ENCODE peak calls at places on chromosomes 11 and 22, in four cellular contexts. One of them, this sample, is unnamed.

GRCh38 chr22:19756288-19757128 is 4.1 kb upstream of the TBX1 start:
- DNase-seq in GM12878: no peak
- DNase-seq in K562: peak; percentile 99
- DNase-seq in SK-N-SH: peak; percentile 78
- DNase-seq in this sample: no peak

GRCh38 chr11:127110542-127110941 is 110.0 kb upstream of the KIRREL3 start:
- DNase-seq in GM12878: no peak
- DNase-seq in K562: no peak
- DNase-seq in SK-N-SH: no peak
- DNase-seq in this sample: no peak

GRCh38 chr11:19091366-19091765 is 25.6 kb upstream of the ZDHHC13 start:
- DNase-seq in GM12878: no peak
- DNase-seq in K562: no peak
- DNase-seq in SK-N-SH: no peak
- DNase-seq in this sample: no peak

GRCh38 chr11:130118636-130119387 is 40.8 kb upstream of the ST14 start:
- DNase-seq in GM12878: peak; percentile 38
- DNase-seq in K562: no peak
- DNase-seq in SK-N-SH: no peak
- DNase-seq in this sample: no peak

GRCh38 chr11:122115520-122116343 is at the start of gene BLID:
- DNase-seq in GM12878: no peak
- DNase-seq in K562: no peak
- DNase-seq in SK-N-SH: no peak
- DNase-seq in this sample: peak; percentile 74

GRCh38 chr22:40056163-40056958 is 61.6 kb downstream of the FAM83F start:
- DNase-seq in GM12878: no peak
- DNase-seq in K562: no peak
- DNase-seq in SK-N-SH: no peak
- DNase-seq in this sample: no peak

GRCh38 chr22:26487996-26488395 is 4.3 kb downstream of the SRRD start:
- DNase-seq in GM12878: no peak
- DNase-seq in K562: no peak
- DNase-seq in SK-N-SH: no peak
- DNase-seq in this sample: no peak

GRCh38 chr11:126149759-126150236 is 61.7 kb downstream of the RPUSD4 start:
- DNase-seq in GM12878: no peak
- DNase-seq in K562: no peak
- DNase-seq in SK-N-SH: no peak
- DNase-seq in this sample: no peak

GRCh38 chr11:119030029-119030328 is 698 bp downstream of the SLC37A4 start:
- DNase-seq in GM12878: no peak
- DNase-seq in K562: no peak
- DNase-seq in SK-N-SH: no peak
- DNase-seq in this sample: no peak

GRCh38 chr22:35559354-35560005 is 18.8 kb downstream of the RASD2 start:
- DNase-seq in GM12878: no peak
- DNase-seq in K562: no peak
- DNase-seq in SK-N-SH: no peak
- DNase-seq in this sample: no peak

GRCh38 chr11:102184269-102184987 is 74.2 kb downstream of the YAP1 start:
- DNase-seq in GM12878: no peak
- DNase-seq in K562: no peak
- DNase-seq in SK-N-SH: no peak
- DNase-seq in this sample: no peak

GRCh38 chr11:15976433-15977045 is 379.8 kb downstream of the SOX6 start:
- DNase-seq in GM12878: no peak
- DNase-seq in K562: no peak
- DNase-seq in SK-N-SH: no peak
- DNase-seq in this sample: no peak

GRCh38 chr11:91608662-91609061 is 616.0 kb upstream of the FAT3 start:
- DNase-seq in GM12878: no peak
- DNase-seq in K562: no peak
- DNase-seq in SK-N-SH: no peak
- DNase-seq in this sample: no peak

GRCh38 chr22:42844756-42845155 is 12.3 kb downstream of the ARFGAP3 start:
- DNase-seq in GM12878: no peak
- DNase-seq in K562: no peak
- DNase-seq in SK-N-SH: no peak
- DNase-seq in this sample: no peak

GRCh38 chr22:48520888-48521600 is 1306.6 kb downstream of the BRD1 start:
- DNase-seq in GM12878: no peak
- DNase-seq in K562: no peak
- DNase-seq in SK-N-SH: no peak
- DNase-seq in this sample: no peak

GRCh38 chr11:65274734-65275682 is 13.2 kb downstream of the POLA2 start:
- DNase-seq in GM12878: no peak
- DNase-seq in K562: peak; percentile 78
- DNase-seq in SK-N-SH: peak; percentile 76
- DNase-seq in this sample: no peak

GRCh38 chr22:29773233-29773632 is 6.1 kb downstream of the UQCR10 start:
- DNase-seq in GM12878: no peak
- DNase-seq in K562: no peak
- DNase-seq in SK-N-SH: no peak
- DNase-seq in this sample: peak; percentile 23

GRCh38 chr11:12180257-12181205 is 70.1 kb downstream of the MICAL2 start:
- DNase-seq in GM12878: no peak
- DNase-seq in K562: no peak
- DNase-seq in SK-N-SH: no peak
- DNase-seq in this sample: no peak

GRCh38 chr22:26650722-26651421 is 6.5 kb upstream of the MIAT start:
- DNase-seq in GM12878: no peak
- DNase-seq in K562: no peak
- DNase-seq in SK-N-SH: no peak
- DNase-seq in this sample: no peak

GRCh38 chr11:3955299-3955665 is 99.8 kb downstream of the STIM1 start:
- DNase-seq in GM12878: no peak
- DNase-seq in K562: no peak
- DNase-seq in SK-N-SH: no peak
- DNase-seq in this sample: no peak

GRCh38 chr11:16987205-16987568 is 27.0 kb downstream of the PLEKHA7 start:
- DNase-seq in GM12878: no peak
- DNase-seq in K562: peak; percentile 60
- DNase-seq in SK-N-SH: no peak
- DNase-seq in this sample: peak; percentile 70
- TF ChIP-seq NRF1 in GM12878: no peak
- TF ChIP-seq NRF1 in K562: no peak
- TF ChIP-seq NRF1 in SK-N-SH: no peak
- TF ChIP-seq NRF1 in this sample: no peak

DNA sequence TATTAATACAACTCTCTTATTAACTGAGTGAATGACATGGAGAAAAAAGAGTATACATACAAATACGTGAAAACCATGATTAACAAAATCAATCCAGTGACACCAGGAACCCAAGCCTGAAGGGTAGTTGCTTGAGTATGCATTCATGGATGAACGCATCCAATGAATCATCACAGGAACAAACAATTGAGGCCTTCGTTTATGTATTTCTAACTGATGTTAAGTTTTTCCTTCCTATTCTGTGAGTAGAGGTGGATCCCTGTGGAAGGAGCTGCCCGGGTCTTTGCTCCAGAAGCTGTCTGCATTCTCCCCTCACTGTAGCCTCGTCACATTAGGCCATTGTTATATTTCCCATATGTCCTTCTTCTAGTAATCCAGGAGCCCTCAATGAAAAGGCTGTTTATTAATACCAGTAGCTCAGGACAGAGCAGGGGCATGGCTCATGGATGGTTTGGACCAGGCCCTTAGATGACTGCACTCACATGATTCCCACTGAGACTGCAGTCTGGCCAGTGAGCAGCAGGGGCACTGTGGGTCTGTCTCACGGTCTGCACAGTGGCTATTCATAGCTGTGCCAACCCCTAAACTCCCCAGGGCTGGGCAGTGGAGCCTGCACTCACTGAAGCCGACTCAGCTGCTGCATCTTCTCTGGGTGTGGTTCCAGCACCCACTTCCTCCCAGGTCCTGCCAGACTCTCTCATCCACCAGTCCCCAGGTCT is 128.1 kb upstream of the TOP3B start:
- DNase-seq in GM12878: peak; percentile 93
- DNase-seq in K562: peak; percentile 94
- DNase-seq in SK-N-SH: peak; percentile 76
- DNase-seq in this sample: peak; percentile 62
- TF ChIP-seq NRF1 in GM12878: no peak
- TF ChIP-seq NRF1 in K562: no peak
- TF ChIP-seq NRF1 in SK-N-SH: no peak
- TF ChIP-seq NRF1 in this sample: no peak

GRCh38 chr11:2771758-2772466 is 72.1 kb upstream of the KCNQ1OT1 start:
- DNase-seq in GM12878: no peak
- DNase-seq in K562: no peak
- DNase-seq in SK-N-SH: no peak
- DNase-seq in this sample: peak; percentile 43
- TF ChIP-seq NRF1 in GM12878: no peak
- TF ChIP-seq NRF1 in K562: no peak
- TF ChIP-seq NRF1 in SK-N-SH: no peak
- TF ChIP-seq NRF1 in this sample: no peak

DNA sequence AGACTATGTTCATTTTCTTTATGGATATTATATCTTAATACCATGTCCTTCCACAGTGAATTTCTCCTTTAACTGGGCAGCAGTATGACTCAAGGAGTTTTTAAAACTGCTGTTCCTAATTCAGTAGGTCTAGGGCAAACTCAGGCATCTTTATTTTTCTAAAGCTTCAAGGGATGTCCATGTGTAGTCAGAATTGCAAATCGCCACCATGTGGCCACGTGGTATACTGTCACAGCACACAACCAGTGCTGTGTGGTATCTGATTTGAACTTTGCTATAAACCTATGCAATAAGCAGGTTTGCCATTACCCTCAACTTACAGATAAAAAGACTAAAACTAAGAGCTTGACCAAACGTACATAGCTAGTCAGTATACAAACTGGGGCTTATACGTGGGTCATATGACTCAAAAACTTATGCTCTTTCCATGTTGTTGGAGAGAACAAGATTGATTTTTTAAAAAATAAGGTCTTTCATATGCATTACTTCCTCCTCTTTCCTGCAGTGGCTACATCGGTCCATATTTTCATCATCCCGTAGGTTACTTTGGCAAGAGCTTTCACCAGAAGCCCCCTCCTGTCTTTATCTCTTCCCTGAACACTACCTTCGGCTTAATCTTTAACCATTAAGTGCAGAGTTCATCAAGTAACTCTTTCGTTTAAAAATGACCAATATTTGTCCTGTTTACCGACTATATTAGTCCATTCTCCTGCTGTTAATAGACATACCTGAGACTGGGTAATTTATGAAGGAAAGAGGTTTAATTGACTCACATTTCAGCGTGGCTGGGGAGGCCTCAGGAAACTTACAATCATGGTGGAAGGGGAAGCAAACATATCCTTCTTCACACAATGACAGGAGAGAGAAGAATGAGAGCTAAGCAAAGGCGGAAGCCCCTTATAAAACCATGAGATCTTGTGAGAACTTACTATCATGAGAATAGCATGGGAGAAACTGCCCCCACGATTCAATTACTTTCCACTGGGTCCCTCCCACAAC is 8.0 kb upstream of the HTATIP2 start:
- DNase-seq in GM12878: no peak
- DNase-seq in K562: peak; percentile 45
- DNase-seq in SK-N-SH: peak; percentile 56
- DNase-seq in this sample: no peak
- TF ChIP-seq NRF1 in GM12878: no peak
- TF ChIP-seq NRF1 in K562: no peak
- TF ChIP-seq NRF1 in SK-N-SH: no peak
- TF ChIP-seq NRF1 in this sample: no peak

DNA sequence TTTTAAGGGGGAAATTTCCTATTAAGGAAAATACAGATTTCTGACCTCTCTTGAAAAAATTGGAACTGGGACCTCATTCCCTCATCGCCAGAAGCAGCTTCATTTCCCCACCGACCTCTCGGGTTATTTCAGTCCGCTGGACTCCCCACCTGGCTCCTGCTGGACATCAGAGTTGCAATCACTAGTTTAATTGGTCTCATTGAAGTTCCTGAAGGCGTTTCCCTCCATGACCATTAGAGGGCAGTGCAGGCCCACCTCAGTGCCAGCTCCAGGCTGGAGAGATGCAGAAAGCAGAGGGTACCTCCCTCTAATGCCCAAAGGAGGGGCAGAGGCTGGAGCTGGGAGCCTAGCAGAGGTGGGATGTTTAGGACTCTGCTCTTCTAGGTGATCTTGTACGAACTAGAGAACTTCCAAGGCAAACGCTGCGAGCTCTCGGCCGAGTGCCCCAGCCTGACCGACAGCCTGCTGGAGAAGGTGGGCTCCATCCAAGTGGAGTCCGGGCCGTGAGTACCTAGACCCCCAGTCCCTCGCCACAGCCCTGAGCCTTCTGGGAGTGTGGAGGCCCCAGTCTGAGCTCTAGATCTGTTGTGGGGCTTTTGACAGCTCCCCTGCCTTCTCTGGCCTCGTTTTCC is 2.7 kb downstream of the CRYBB3 start:
- DNase-seq in GM12878: peak; percentile 8
- DNase-seq in K562: peak; percentile 57
- DNase-seq in SK-N-SH: peak; percentile 89
- DNase-seq in this sample: peak; percentile 89
- TF ChIP-seq NRF1 in GM12878: no peak
- TF ChIP-seq NRF1 in K562: no peak
- TF ChIP-seq NRF1 in SK-N-SH: no peak
- TF ChIP-seq NRF1 in this sample: no peak

GRCh38 chr11:8283510-8284272 is 20.0 kb upstream of the LMO1 start:
- DNase-seq in GM12878: no peak
- DNase-seq in K562: no peak
- DNase-seq in SK-N-SH: peak; percentile 93
- DNase-seq in this sample: peak; percentile 74
- TF ChIP-seq NRF1 in GM12878: no peak
- TF ChIP-seq NRF1 in K562: no peak
- TF ChIP-seq NRF1 in SK-N-SH: no peak
- TF ChIP-seq NRF1 in this sample: no peak

DNA sequence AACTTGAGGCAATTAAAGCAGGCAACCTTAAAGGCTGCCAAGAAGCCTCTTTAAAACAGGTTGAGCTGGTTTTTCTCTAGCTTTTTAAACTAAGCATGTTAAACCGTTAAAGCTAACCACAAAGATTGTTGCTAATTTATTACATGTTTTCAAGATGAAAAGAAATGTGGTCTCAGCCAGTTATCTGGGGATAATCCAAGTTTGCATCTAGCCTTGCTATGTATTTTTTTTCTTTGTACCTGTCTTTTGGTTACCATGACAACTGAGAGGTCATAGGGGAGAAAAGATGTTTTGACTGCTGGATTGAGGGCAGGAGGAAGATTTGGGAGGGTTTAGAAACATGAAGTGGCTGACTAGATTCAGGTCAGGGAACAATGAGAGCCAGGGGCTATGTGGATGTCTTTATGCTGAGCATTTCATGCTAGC is 19.2 kb upstream of the PGM2L1 start:
- DNase-seq in GM12878: no peak
- DNase-seq in K562: no peak
- DNase-seq in SK-N-SH: no peak
- DNase-seq in this sample: no peak
- TF ChIP-seq NRF1 in GM12878: no peak
- TF ChIP-seq NRF1 in K562: no peak
- TF ChIP-seq NRF1 in SK-N-SH: no peak
- TF ChIP-seq NRF1 in this sample: no peak

GRCh38 chr11:9817191-9817590 is 153.3 kb downstream of the SWAP70 start:
- DNase-seq in GM12878: no peak
- DNase-seq in K562: no peak
- DNase-seq in SK-N-SH: no peak
- DNase-seq in this sample: no peak
- TF ChIP-seq NRF1 in GM12878: no peak
- TF ChIP-seq NRF1 in K562: no peak
- TF ChIP-seq NRF1 in SK-N-SH: no peak
- TF ChIP-seq NRF1 in this sample: no peak

This sample was measured in H1.